ENCODE peak calls at places on chromosomes 11 and 22, in four cellular contexts. One of them, this sample, is unnamed.

GRCh38 chr11:2041963-2042362 is 44.3 kb upstream of the H19 start:
- DNase-seq in MV-4-11: no peak
- DNase-seq in RCC 7860: no peak
- DNase-seq in HTR-8/SVneo: no peak
- DNase-seq in this sample: no peak

GRCh38 chr11:62976109-62976508 is 8.7 kb downstream of the SLC22A6 start:
- DNase-seq in RCC 7860: no peak
- DNase-seq in HTR-8/SVneo: no peak
- DNase-seq in MV-4-11: no peak
- DNase-seq in this sample: no peak

GRCh38 chr22:38081941-38082828 is 1.8 kb downstream of the SLC16A8 start:
- DNase-seq in RCC 7860: no peak
- DNase-seq in MV-4-11: no peak
- DNase-seq in HTR-8/SVneo: no peak
- DNase-seq in this sample: no peak

GRCh38 chr22:24834845-24835570 is 29.0 kb downstream of the SGSM1 start:
- DNase-seq in HTR-8/SVneo: no peak
- DNase-seq in MV-4-11: no peak
- DNase-seq in RCC 7860: no peak
- DNase-seq in this sample: peak

GRCh38 chr11:86486261-86487030 is 111.8 kb downstream of the CCDC81 start:
- DNase-seq in MV-4-11: peak
- DNase-seq in HTR-8/SVneo: no peak
- DNase-seq in RCC 7860: no peak
- DNase-seq in this sample: no peak

GRCh38 chr11:79971255-79971654 is 530.4 kb upstream of the TENM4 start:
- DNase-seq in RCC 7860: no peak
- DNase-seq in MV-4-11: no peak
- DNase-seq in HTR-8/SVneo: no peak
- DNase-seq in this sample: no peak

GRCh38 chr11:39341461-39341860 is 2118.0 kb downstream of the LRRC4C start:
- DNase-seq in MV-4-11: no peak
- DNase-seq in RCC 7860: no peak
- DNase-seq in HTR-8/SVneo: no peak
- DNase-seq in this sample: no peak

GRCh38 chr11:126060651-126061220 is 1.9 kb downstream of the CDON start:
- DNase-seq in MV-4-11: no peak
- DNase-seq in RCC 7860: no peak
- DNase-seq in HTR-8/SVneo: no peak
- DNase-seq in this sample: no peak

GRCh38 chr11:20337526-20338154 is 25.9 kb upstream of the HTATIP2 start:
- DNase-seq in HTR-8/SVneo: peak
- DNase-seq in RCC 7860: no peak
- DNase-seq in MV-4-11: no peak
- DNase-seq in this sample: peak

GRCh38 chr11:125517116-125517804 is 21.2 kb upstream of the FEZ1 start:
- DNase-seq in MV-4-11: peak
- DNase-seq in RCC 7860: no peak
- DNase-seq in HTR-8/SVneo: no peak
- DNase-seq in this sample: peak

GRCh38 chr22:42874010-42874409 is 16.9 kb upstream of the ARFGAP3 start:
- DNase-seq in MV-4-11: no peak
- DNase-seq in HTR-8/SVneo: no peak
- DNase-seq in RCC 7860: no peak
- DNase-seq in this sample: no peak

GRCh38 chr11:17810736-17811135 is 76.2 kb downstream of the KCNC1 start:
- DNase-seq in RCC 7860: no peak
- DNase-seq in MV-4-11: no peak
- DNase-seq in HTR-8/SVneo: no peak
- DNase-seq in this sample: peak

GRCh38 chr22:42296381-42296853 is 26.0 kb upstream of the TCF20 start:
- DNase-seq in RCC 7860: no peak
- DNase-seq in HTR-8/SVneo: no peak
- DNase-seq in MV-4-11: no peak
- DNase-seq in this sample: peak

GRCh38 chr22:31092161-31092560 is 11.0 kb downstream of the SMTN start:
- DNase-seq in RCC 7860: no peak
- DNase-seq in HTR-8/SVneo: no peak
- DNase-seq in MV-4-11: no peak
- DNase-seq in this sample: no peak

GRCh38 chr11:20207781-20208621 is 47.7 kb upstream of the DBX1 start:
- DNase-seq in HTR-8/SVneo: no peak
- DNase-seq in MV-4-11: no peak
- DNase-seq in RCC 7860: no peak
- DNase-seq in this sample: no peak

GRCh38 chr11:80593981-80594380 is 1153.2 kb upstream of the TENM4 start:
- DNase-seq in MV-4-11: peak
- DNase-seq in HTR-8/SVneo: peak
- DNase-seq in RCC 7860: peak
- DNase-seq in this sample: peak

GRCh38 chr11:108873305-108873704 is 208.4 kb downstream of the DDX10 start:
- DNase-seq in MV-4-11: no peak
- DNase-seq in HTR-8/SVneo: no peak
- DNase-seq in RCC 7860: no peak
- DNase-seq in this sample: no peak

GRCh38 chr11:66559141-66559861 is 9.1 kb downstream of the CTSF start:
- DNase-seq in RCC 7860: no peak
- DNase-seq in HTR-8/SVneo: no peak
- DNase-seq in MV-4-11: no peak
- DNase-seq in this sample: no peak

GRCh38 chr11:104531075-104531474 is 367.1 kb upstream of the PDGFD start:
- DNase-seq in RCC 7860: no peak
- DNase-seq in MV-4-11: peak
- DNase-seq in HTR-8/SVneo: peak
- DNase-seq in this sample: peak